ENCODE peak calls at places on chromosomes 12 and 14, in five cellular contexts. One of them, this sample, is unnamed.

GRCh38 chr12:52175411-52176350 is 16.1 kb downstream of the KRT80 start:
- DNase-seq in transverse colon: no peak
- DNase-seq in K562: no peak
- DNase-seq in sigmoid colon: no peak
- DNase-seq in breast epithelium: no peak
- DNase-seq in this sample: peak; percentile 83

GRCh38 chr14:55721353-55721752 is 141.3 kb downstream of the KTN1 start:
- DNase-seq in breast epithelium: no peak
- DNase-seq in sigmoid colon: no peak
- DNase-seq in K562: no peak
- DNase-seq in transverse colon: no peak
- DNase-seq in this sample: no peak

GRCh38 chr12:12976366-12976765 is 23.7 kb downstream of the HEBP1 start:
- DNase-seq in sigmoid colon: peak; percentile 70
- DNase-seq in transverse colon: no peak
- DNase-seq in breast epithelium: no peak
- DNase-seq in K562: no peak
- DNase-seq in this sample: no peak

GRCh38 chr14:60736494-60736893 is 1.9 kb downstream of the MNAT1 start:
- DNase-seq in K562: no peak
- DNase-seq in breast epithelium: no peak
- DNase-seq in transverse colon: no peak
- DNase-seq in sigmoid colon: no peak
- DNase-seq in this sample: no peak

GRCh38 chr12:112170971-112171596 is 45.7 kb downstream of the TRAFD1 start:
- DNase-seq in sigmoid colon: peak; percentile 49
- DNase-seq in breast epithelium: peak; percentile 47
- DNase-seq in transverse colon: no peak
- DNase-seq in K562: no peak
- DNase-seq in this sample: no peak

GRCh38 chr12:43104524-43104923 is 447.5 kb downstream of the ADAMTS20 start:
- DNase-seq in transverse colon: no peak
- DNase-seq in K562: no peak
- DNase-seq in breast epithelium: no peak
- DNase-seq in sigmoid colon: no peak
- DNase-seq in this sample: no peak

GRCh38 chr12:105296116-105297095 is 34.1 kb upstream of the C12orf75 start:
- DNase-seq in sigmoid colon: no peak
- DNase-seq in transverse colon: no peak
- DNase-seq in breast epithelium: no peak
- DNase-seq in K562: no peak
- DNase-seq in this sample: no peak

GRCh38 chr12:91023326-91024004 is 18.7 kb upstream of the EPYC start:
- DNase-seq in breast epithelium: no peak
- DNase-seq in transverse colon: no peak
- DNase-seq in sigmoid colon: no peak
- DNase-seq in K562: no peak
- DNase-seq in this sample: no peak

GRCh38 chr12:6374781-6375150 is 597 bp downstream of the SCNN1A start:
- DNase-seq in sigmoid colon: no peak
- DNase-seq in breast epithelium: no peak
- DNase-seq in transverse colon: peak; percentile 17
- DNase-seq in K562: no peak
- DNase-seq in this sample: no peak

GRCh38 chr12:6372403-6373003 is 2.9 kb downstream of the SCNN1A start:
- DNase-seq in sigmoid colon: peak; percentile 67
- DNase-seq in K562: no peak
- DNase-seq in transverse colon: peak; percentile 56
- DNase-seq in breast epithelium: peak; percentile 68
- DNase-seq in this sample: peak; percentile 67

GRCh38 chr12:6370994-6371754 is 4.2 kb downstream of the SCNN1A start:
- DNase-seq in sigmoid colon: peak; percentile 59
- DNase-seq in breast epithelium: no peak
- DNase-seq in transverse colon: peak; percentile 84
- DNase-seq in K562: peak; percentile 72
- DNase-seq in this sample: peak; percentile 92

GRCh38 chr12:6374028-6374780 is 1.2 kb downstream of the SCNN1A start:
- DNase-seq in K562: no peak
- DNase-seq in sigmoid colon: peak; percentile 61
- DNase-seq in breast epithelium: no peak
- DNase-seq in transverse colon: peak; percentile 16
- DNase-seq in this sample: no peak

GRCh38 chr12:6373022-6373787 is 2.2 kb downstream of the SCNN1A start:
- DNase-seq in sigmoid colon: peak; percentile 28
- DNase-seq in transverse colon: peak; percentile 62
- DNase-seq in K562: no peak
- DNase-seq in breast epithelium: no peak
- DNase-seq in this sample: no peak
- TF ChIP-seq POLR2AphosphoS5 in sigmoid colon: no peak
- TF ChIP-seq POLR2AphosphoS5 in transverse colon: peak; percentile 72
- TF ChIP-seq POLR2AphosphoS5 in K562: no peak
- TF ChIP-seq POLR2AphosphoS5 in breast epithelium: no peak
- TF ChIP-seq POLR2AphosphoS5 in this sample: no peak

GRCh38 chr12:116910645-116911449 is at the start of gene FBXW8:
- DNase-seq in K562: peak; percentile 93
- DNase-seq in breast epithelium: peak; percentile 58
- DNase-seq in sigmoid colon: peak; percentile 77
- DNase-seq in transverse colon: peak; percentile 73
- DNase-seq in this sample: peak; percentile 26
- TF ChIP-seq POLR2A in K562: peak; percentile 66
- TF ChIP-seq POLR2A in breast epithelium: no peak
- TF ChIP-seq POLR2A in sigmoid colon: no peak
- TF ChIP-seq POLR2A in transverse colon: no peak
- TF ChIP-seq POLR2A in this sample: no peak

GRCh38 chr12:3230758-3231375 is 153.7 kb downstream of the TSPAN9 start:
- DNase-seq in transverse colon: no peak
- DNase-seq in K562: no peak
- DNase-seq in sigmoid colon: no peak
- DNase-seq in breast epithelium: no peak
- DNase-seq in this sample: no peak
- H3K4me3 ChIP-seq in transverse colon: no peak overlapping the region
- H3K4me3 ChIP-seq in K562: no peak overlapping the region
- H3K4me3 ChIP-seq in sigmoid colon: no peak overlapping the region
- H3K4me3 ChIP-seq in breast epithelium: no peak overlapping the region
- H3K4me3 ChIP-seq in this sample: no peak overlapping the region

GRCh38 chr12:120249266-120249874 is 16.2 kb downstream of the PXN start:
- DNase-seq in sigmoid colon: no peak
- DNase-seq in breast epithelium: no peak
- DNase-seq in transverse colon: no peak
- DNase-seq in K562: no peak
- DNase-seq in this sample: no peak
- TF ChIP-seq POLR2AphosphoS5 in sigmoid colon: no peak
- TF ChIP-seq POLR2AphosphoS5 in breast epithelium: no peak
- TF ChIP-seq POLR2AphosphoS5 in transverse colon: no peak
- TF ChIP-seq POLR2AphosphoS5 in K562: no peak
- TF ChIP-seq POLR2AphosphoS5 in this sample: no peak

GRCh38 chr14:100078216-100078780 is 13.1 kb downstream of the EVL start:
- DNase-seq in transverse colon: no peak
- DNase-seq in K562: no peak
- DNase-seq in breast epithelium: no peak
- DNase-seq in sigmoid colon: no peak
- DNase-seq in this sample: no peak

GRCh38 chr14:100076630-100077029 is 11.4 kb downstream of the EVL start:
- DNase-seq in transverse colon: no peak
- DNase-seq in sigmoid colon: peak; percentile 82
- DNase-seq in K562: no peak
- DNase-seq in breast epithelium: no peak
- DNase-seq in this sample: no peak

GRCh38 chr14:100077441-100077840 is 12.2 kb downstream of the EVL start:
- DNase-seq in breast epithelium: no peak
- DNase-seq in K562: no peak
- DNase-seq in sigmoid colon: no peak
- DNase-seq in transverse colon: no peak
- DNase-seq in this sample: no peak

GRCh38 chr14:100074431-100075100 is 9.3 kb downstream of the EVL start:
- DNase-seq in transverse colon: no peak
- DNase-seq in K562: no peak
- DNase-seq in breast epithelium: no peak
- DNase-seq in sigmoid colon: no peak
- DNase-seq in this sample: no peak

GRCh38 chr14:100076133-100076532 is 10.9 kb downstream of the EVL start:
- DNase-seq in sigmoid colon: no peak
- DNase-seq in K562: peak; percentile 35
- DNase-seq in breast epithelium: no peak
- DNase-seq in transverse colon: no peak
- DNase-seq in this sample: no peak
- TF ChIP-seq POLR2A in sigmoid colon: no peak
- TF ChIP-seq POLR2A in K562: no peak
- TF ChIP-seq POLR2A in breast epithelium: no peak
- TF ChIP-seq POLR2A in transverse colon: no peak
- TF ChIP-seq POLR2A in this sample: no peak

GRCh38 chr12:1630827-1631591 is 2.0 kb downstream of the WNT5B start:
- DNase-seq in breast epithelium: no peak
- DNase-seq in K562: no peak
- DNase-seq in transverse colon: no peak
- DNase-seq in sigmoid colon: no peak
- DNase-seq in this sample: no peak
- H3K4me3 ChIP-seq in breast epithelium: peak overlapping the region; percentile 80
- H3K4me3 ChIP-seq in K562: no peak overlapping the region
- H3K4me3 ChIP-seq in transverse colon: no peak overlapping the region
- H3K4me3 ChIP-seq in sigmoid colon: peak overlapping the region; percentile 70
- H3K4me3 ChIP-seq in this sample: peak overlapping the region; percentile 45

GRCh38 chr12:84779169-84779568 is 133.4 kb downstream of the SLC6A15 start:
- DNase-seq in K562: no peak
- DNase-seq in sigmoid colon: no peak
- DNase-seq in breast epithelium: no peak
- DNase-seq in transverse colon: no peak
- DNase-seq in this sample: no peak
- TF ChIP-seq POLR2AphosphoS5 in K562: no peak
- TF ChIP-seq POLR2AphosphoS5 in sigmoid colon: no peak
- TF ChIP-seq POLR2AphosphoS5 in breast epithelium: no peak
- TF ChIP-seq POLR2AphosphoS5 in transverse colon: no peak
- TF ChIP-seq POLR2AphosphoS5 in this sample: no peak

GRCh38 chr12:57765003-57765697 is 1.7 kb downstream of the CYP27B1 start:
- DNase-seq in K562: no peak
- DNase-seq in sigmoid colon: no peak
- DNase-seq in breast epithelium: peak; percentile 54
- DNase-seq in transverse colon: peak; percentile 64
- DNase-seq in this sample: no peak

GRCh38 chr12:57766464-57767311 is at the start of gene CYP27B1:
- DNase-seq in breast epithelium: no peak
- DNase-seq in transverse colon: no peak
- DNase-seq in sigmoid colon: no peak
- DNase-seq in K562: peak; percentile 49
- DNase-seq in this sample: no peak

GRCh38 chr12:57764662-57765002 is 2.2 kb downstream of the CYP27B1 start:
- DNase-seq in transverse colon: no peak
- DNase-seq in sigmoid colon: no peak
- DNase-seq in K562: no peak
- DNase-seq in breast epithelium: no peak
- DNase-seq in this sample: no peak

GRCh38 chr12:57767317-57767716 is 439 bp upstream of the CYP27B1 start:
- DNase-seq in breast epithelium: no peak
- DNase-seq in transverse colon: no peak
- DNase-seq in K562: no peak
- DNase-seq in sigmoid colon: no peak
- DNase-seq in this sample: no peak

DNA sequence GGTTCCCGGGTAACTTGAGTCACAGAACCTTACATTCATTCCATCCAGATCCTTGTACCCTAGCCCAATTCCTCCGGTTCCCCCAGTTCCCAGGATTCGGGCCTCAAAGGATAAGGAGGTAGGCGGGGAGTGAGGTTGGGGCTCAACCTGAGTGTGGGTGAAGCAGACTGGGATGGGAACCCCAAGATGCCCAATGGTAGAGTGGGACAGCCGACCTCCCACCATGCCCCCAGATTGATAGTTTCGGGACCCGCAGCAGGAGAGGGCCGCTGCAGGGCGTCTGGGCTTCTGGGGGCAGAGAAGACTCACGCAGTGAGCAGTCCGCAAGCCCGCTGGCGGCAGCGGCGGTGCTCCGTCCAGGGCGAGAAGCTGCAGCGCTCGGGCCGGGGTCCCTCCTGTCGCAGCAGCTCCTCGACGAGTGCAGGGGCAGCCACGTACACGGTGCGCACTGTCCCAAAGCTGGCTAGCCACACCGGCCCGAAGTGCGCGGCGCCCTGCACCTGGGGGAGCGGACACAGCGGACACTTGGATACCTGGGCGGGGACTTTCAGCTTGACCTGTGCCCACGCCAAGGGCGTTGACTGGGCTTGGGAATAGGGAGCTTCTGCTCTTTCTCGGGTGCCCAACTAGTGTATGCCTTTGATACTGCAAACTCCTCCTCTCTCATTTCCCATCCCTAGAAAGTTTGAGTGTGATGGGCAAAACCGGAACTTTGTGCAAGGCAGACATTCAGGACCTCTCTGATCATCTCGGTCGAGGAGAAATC is 997 bp downstream of the CYP27B1 start:
- DNase-seq in sigmoid colon: no peak
- DNase-seq in breast epithelium: no peak
- DNase-seq in K562: no peak
- DNase-seq in transverse colon: no peak
- DNase-seq in this sample: no peak
- TF ChIP-seq POLR2A in sigmoid colon: no peak
- TF ChIP-seq POLR2A in breast epithelium: no peak
- TF ChIP-seq POLR2A in K562: no peak
- TF ChIP-seq POLR2A in transverse colon: no peak
- TF ChIP-seq POLR2A in this sample: no peak

DNA sequence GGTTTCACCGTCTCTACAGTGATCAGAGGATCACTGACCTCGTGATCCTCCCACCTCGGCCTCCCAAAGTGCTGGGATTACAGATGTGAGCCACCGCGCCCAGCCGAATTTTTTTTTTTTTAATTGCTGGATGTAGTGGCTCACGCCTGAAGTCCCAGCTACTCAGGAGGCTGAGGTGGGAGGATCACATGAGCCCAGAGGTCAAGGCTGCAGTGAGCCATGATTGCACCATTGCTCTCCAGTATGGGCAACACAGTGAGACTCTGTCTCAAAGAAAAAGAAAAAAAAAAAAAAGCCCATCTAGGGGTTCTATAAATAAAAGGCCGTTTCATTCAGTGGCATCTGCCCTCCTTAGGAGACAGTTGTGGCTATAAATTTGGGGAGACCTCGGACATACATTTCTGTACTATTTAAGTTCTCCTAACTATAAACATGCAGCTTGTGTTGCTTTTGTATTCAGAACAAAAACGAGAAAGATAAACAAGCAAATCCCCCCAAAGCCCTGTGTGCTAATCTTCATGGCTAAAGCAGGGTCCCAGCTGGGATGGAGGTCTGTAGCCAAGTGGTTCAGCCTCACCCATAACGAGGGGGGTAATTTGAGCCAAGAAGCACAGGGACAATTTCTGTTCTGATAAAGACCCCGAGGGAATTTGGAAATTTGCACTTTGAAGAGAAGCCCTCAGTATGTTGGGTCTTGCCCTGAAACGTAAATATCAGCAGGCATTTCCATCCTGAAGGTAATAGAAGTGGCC is 35.0 kb upstream of the BCL7A start:
- DNase-seq in breast epithelium: no peak
- DNase-seq in sigmoid colon: no peak
- DNase-seq in K562: no peak
- DNase-seq in transverse colon: no peak
- DNase-seq in this sample: no peak
- H3K4me3 ChIP-seq in breast epithelium: no peak overlapping the region
- H3K4me3 ChIP-seq in sigmoid colon: no peak overlapping the region
- H3K4me3 ChIP-seq in K562: no peak overlapping the region
- H3K4me3 ChIP-seq in transverse colon: no peak overlapping the region
- H3K4me3 ChIP-seq in this sample: no peak overlapping the region

DNA sequence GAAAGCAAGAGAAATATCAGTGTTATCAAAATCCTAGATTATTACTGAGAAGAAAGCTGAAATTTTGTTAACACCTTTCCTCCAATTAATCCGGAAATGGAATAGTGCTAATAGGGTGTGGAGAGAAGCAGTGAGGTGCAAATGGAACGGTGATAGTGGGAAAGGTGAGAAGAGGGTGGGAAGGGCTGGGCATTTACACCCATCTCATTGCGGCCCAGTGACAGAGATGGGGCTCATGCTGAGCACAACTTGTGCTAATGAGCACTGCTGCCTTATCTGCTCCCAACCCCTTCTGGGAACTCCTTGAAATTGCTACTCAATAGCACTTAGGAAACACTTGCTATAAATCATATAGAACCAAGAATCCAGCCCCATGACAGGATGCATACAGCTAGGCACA is 94.4 kb downstream of the PTPRR start:
- DNase-seq in breast epithelium: no peak
- DNase-seq in sigmoid colon: no peak
- DNase-seq in transverse colon: no peak
- DNase-seq in K562: no peak
- DNase-seq in this sample: no peak
- TF ChIP-seq POLR2AphosphoS5 in breast epithelium: no peak
- TF ChIP-seq POLR2AphosphoS5 in sigmoid colon: no peak
- TF ChIP-seq POLR2AphosphoS5 in transverse colon: no peak
- TF ChIP-seq POLR2AphosphoS5 in K562: no peak
- TF ChIP-seq POLR2AphosphoS5 in this sample: no peak

This sample was measured in prostate gland.